ENCODE peak calls at places on chromosomes 4 and X, in eight cellular contexts. N, U, W, P, H, X, T and G are unnamed samples.

GRCh38 chrX:137565921-137566745 is at the start of gene ZIC3:
- DNase-seq in N (peak), U (no peak), W (peak), P (peak), H (no peak), X (no peak), T (peak), G (peak)

GRCh38 chr4:165512464-165512863 is 133.7 kb downstream of the CPE start:
- DNase-seq in N (no peak), U (no peak), W (no peak), P (peak), H (no peak), X (no peak), T (no peak), G (no peak)

GRCh38 chr4:158171456-158171790 is 1.4 kb downstream of the GASK1B start:
- DNase-seq in N (no peak), U (no peak), W (no peak), P (peak), H (no peak), X (no peak), T (peak), G (no peak)

GRCh38 chr4:70577220-70577927 is 14.7 kb upstream of the AMBN start:
- DNase-seq in N (peak), U (no peak), W (no peak), P (no peak), H (no peak), X (no peak), T (no peak), G (no peak)

GRCh38 chr4:182788197-182788596 is 129.0 kb downstream of the DCTD start:
- DNase-seq in N (no peak), U (no peak), W (no peak), P (no peak), H (no peak), X (no peak), T (no peak), G (no peak)

GRCh38 chrX:105975382-105975781 is 63.1 kb downstream of the SERPINA7 start:
- DNase-seq in N (peak), U (peak), W (no peak), P (no peak), H (no peak), X (peak), T (peak), G (peak)

GRCh38 chr4:118265312-118266144 is 87.3 kb downstream of the PRSS12 start:
- DNase-seq in N (peak), U (no peak), W (peak), P (no peak), H (no peak), X (no peak), T (peak), G (peak)

GRCh38 chr4:74112399-74113090 is 13.6 kb upstream of the CXCL2 start:
- DNase-seq in N (peak), U (no peak), W (no peak), P (peak), H (no peak), X (peak), T (peak), G (peak)

GRCh38 chr4:144591401-144591800 is 54.6 kb upstream of the HHIP start:
- DNase-seq in N (peak), U (peak), W (peak), P (peak), H (no peak), X (peak), T (peak), G (peak)

GRCh38 chrX:150692837-150693781 is at the start of gene MTMR1:
- DNase-seq in N (peak), U (no peak), W (peak), P (peak), H (no peak), X (no peak), T (no peak), G (peak)

DNA sequence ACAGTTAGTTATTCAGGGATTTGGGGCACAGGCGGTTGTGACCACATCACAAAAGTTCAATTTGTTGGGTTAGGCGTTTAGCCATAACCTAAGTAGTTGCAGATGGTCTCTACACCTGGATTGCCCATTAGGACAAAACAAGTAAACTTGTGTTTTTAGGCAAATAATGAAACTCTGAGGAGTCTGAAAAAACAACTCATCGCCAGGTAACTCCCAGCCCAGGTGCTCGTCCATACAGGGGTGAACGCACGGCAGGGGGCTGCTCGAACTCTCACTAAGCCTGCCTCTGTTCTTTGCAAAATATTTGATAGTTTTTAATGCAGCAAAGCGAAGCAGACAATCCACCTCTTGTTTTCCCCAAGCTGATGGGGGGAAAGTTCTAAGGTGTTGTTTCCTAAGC is 571 bp upstream of the RHOH start:
- DNase-seq in N (no peak), U (no peak), W (no peak), P (no peak), H (no peak), X (no peak), T (no peak), G (no peak)
- H3K4me3 ChIP-seq in N (no peak), U (no peak), W (no peak), P (no peak), H (no peak), X (no peak), T (no peak), G (no peak)

GRCh38 chr4:180455226-180455625 is 1788.0 kb upstream of the TENM3 start:
- DNase-seq in N (peak), U (no peak), W (no peak), P (no peak), H (no peak), X (no peak), T (no peak), G (no peak)

GRCh38 chr4:180449395-180449956 is 1793.7 kb upstream of the TENM3 start:
- DNase-seq in N (peak), U (no peak), W (no peak), P (no peak), H (no peak), X (peak), T (no peak), G (no peak)
- TF ChIP-seq CTCF in N (peak), U (peak), W (no peak), P (no peak), H (no peak), X (peak), T (no peak), G (no peak)

DNA sequence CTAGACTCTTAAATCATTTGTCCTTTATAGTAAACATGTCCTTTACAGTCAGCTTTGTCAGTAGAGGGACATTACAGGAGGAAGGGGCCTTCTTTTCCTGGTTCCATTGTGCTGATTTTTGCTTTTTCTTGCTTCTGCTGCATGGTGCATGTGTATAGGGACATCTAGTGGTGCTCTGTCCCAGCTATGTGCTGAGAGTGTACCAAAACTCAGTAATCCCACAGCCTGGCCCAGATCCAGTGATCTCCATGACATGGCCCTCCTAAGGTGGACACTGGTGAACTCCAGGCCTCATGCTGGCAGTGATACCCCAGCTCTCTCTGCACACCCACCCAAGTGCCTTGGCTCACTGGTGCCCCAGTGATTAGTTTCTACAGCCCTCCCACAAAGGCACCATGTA is 45.2 kb downstream of the MAGEB17 start:
- DNase-seq in N (peak), U (no peak), W (no peak), P (peak), H (no peak), X (peak), T (peak), G (no peak)
- H3K4me3 ChIP-seq in N (no peak), U (no peak), W (no peak), P (no peak), H (no peak), X (no peak), T (no peak), G (no peak)

DNA sequence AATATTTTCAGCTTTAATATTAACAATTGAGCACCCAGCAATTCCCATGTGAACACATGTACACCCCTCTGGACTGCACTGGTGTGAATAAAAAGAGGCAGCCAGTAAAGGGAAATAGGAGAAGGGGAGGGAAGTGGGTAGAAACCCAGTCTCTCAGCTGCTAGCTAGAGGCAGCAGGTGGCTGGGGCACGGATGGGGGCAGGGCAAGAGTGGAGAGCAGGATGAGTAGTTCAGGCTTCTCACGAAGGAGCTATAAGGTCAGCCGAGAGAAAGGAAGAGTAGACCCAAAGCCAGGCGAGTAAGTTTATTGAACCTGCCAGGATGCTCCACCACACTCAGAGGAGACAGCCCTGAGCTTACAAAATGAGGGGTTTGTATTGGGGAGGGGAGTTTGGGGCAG is 184.8 kb upstream of the MTMR8 start:
- DNase-seq in N (no peak), U (no peak), W (no peak), P (no peak), H (no peak), X (no peak), T (no peak), G (no peak)
- TF ChIP-seq CTCF in N (no peak), U (no peak), W (no peak), P (no peak), H (no peak), X (no peak), T (no peak), G (no peak)

DNA sequence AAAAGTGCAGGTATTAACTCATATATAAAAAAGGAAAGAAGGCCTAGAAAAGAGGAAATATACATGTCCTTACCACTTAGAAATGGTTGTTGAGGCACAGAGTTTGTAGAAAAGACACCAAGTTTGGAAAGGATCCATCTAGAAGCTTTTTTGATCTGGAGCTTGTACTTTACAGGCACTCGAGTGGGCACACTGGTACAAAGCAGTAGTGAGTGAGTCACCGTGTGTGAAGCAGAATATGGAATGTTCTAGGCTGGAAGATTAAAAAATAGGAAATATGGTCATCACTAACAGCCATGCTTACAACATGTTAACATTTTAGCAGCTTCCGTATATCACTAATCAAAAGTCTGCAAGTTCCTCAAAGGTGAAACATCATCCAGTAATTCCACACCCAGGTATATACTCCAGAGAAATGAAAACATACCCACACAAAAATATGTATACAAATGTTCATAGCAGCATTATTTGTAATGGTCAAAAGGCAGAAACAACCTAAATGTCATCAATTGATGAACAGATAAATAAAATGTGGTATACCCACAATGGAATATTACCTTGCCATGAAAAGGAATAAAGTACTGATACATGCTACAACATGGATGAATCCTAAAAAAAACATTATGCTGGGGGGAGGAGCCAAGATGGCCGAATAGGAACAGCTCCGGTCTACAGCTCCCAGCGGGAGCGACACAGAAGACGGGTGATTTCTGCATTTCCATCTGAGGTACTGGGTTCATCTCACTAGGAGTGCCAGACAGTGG is 69.5 kb downstream of the FRYL start:
- DNase-seq in N (peak), U (no peak), W (no peak), P (no peak), H (no peak), X (peak), T (peak), G (peak)
- H3K4me3 ChIP-seq in N (no peak), U (no peak), W (no peak), P (no peak), H (no peak), X (no peak), T (no peak), G (no peak)

GRCh38 chr4:7381890-7382633 is 52.7 kb downstream of the PSAPL1 start:
- DNase-seq in N (no peak), U (no peak), W (no peak), P (no peak), H (peak), X (no peak), T (no peak), G (no peak)

GRCh38 chr4:7379719-7380118 is 55.0 kb downstream of the PSAPL1 start:
- DNase-seq in N (no peak), U (no peak), W (no peak), P (no peak), H (no peak), X (no peak), T (no peak), G (no peak)

GRCh38 chr4:7377223-7377865 is 57.4 kb downstream of the PSAPL1 start:
- DNase-seq in N (no peak), U (no peak), W (no peak), P (no peak), H (no peak), X (no peak), T (no peak), G (no peak)

GRCh38 chr4:7381221-7381889 is 53.4 kb downstream of the PSAPL1 start:
- DNase-seq in N (no peak), U (no peak), W (no peak), P (no peak), H (peak), X (no peak), T (no peak), G (no peak)

DNA sequence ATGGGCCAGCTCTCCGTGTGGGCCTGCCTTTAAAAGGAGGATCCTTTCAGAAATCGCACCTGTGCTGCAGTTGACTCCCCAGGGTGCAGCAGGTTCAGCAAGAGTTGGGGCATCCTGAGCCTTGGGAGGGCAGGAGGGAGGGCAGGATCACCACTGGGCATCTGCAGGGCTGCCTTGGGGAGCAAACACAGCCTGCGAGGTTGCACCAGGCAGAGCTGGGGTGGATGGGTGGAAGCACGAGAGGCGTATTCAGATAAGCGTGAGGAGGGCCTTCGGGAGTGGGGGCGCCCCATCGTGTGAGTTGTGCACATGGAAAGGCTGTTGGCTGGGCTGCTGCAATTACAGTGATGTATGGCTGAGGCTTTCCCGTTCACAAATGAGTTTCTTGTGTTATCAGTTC is 55.6 kb downstream of the PSAPL1 start:
- DNase-seq in N (no peak), U (no peak), W (no peak), P (no peak), H (no peak), X (no peak), T (no peak), G (no peak)
- TF ChIP-seq CTCF in N (no peak), U (no peak), W (no peak), P (no peak), H (no peak), X (no peak), T (no peak), G (no peak)

DNA sequence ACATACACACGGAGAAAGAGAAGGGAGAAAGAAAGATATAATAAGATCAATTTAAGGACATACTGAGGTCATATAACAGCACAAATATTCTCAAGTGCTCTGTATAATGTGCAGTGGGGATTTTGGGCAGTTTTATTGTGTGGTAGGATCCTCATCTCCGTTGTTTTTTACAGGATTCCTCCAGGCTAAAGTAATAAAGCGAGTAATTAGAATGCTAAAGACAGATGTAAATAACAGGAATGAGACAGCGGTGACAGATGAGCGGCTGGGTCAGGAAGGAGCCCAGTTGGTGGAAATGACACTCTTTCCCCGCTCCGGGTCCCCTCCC is 15.9 kb downstream of the POU4F2 start:
- DNase-seq in N (no peak), U (no peak), W (no peak), P (peak), H (no peak), X (no peak), T (no peak), G (no peak)
- H3K4me3 ChIP-seq in N (no peak), U (peak), W (peak), P (peak), H (no peak), X (peak), T (peak), G (peak)

DNA sequence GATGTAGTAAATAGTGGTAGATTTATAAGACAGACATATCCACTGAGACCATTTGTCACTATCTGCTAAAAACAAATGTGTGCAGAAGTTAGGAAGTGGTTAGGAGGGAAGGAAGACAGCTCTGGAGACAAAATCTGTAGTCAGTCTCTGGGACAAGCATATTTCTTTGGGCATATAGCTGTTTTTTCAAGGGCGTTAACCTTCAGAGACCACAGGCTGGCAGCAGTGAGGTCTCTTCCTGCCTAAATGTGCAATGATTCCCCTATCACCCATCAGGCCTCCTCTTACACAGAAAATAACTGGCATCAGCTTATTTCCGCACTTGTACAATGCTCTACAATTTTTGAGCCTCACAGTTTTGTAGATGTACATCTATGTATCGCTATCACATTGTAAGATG is 6.5 kb downstream of the TMEM150C start:
- DNase-seq in N (no peak), U (no peak), W (no peak), P (no peak), H (no peak), X (no peak), T (no peak), G (no peak)
- TF ChIP-seq CTCF in N (no peak), U (peak), W (no peak), P (peak), H (no peak), X (no peak), T (no peak), G (no peak)